ENCODE peak calls at places on chromosome 6, in eight cellular contexts. K is CD4-positive, alpha-beta memory T cell; R is psoas muscle; S is tibial nerve; B is IMR-90; L is left lung; O is GM23248; N is CD8-positive, alpha-beta memory T cell. V is an unnamed sample.

GRCh38 chr6:39889229-39889628 is 45.0 kb downstream of the MOCS1 start:
- DNase-seq in K (no peak), R (no peak), S (no peak), B (no peak), L (no peak), O (no peak), N (no peak), V (no peak)

GRCh38 chr6:151763303-151763702 is 44.2 kb upstream of the ESR1 start:
- DNase-seq in K (no peak), R (no peak), S (peak; percentile 26), B (peak; percentile 21), L (no peak), O (peak; percentile 77), N (no peak), V (no peak)

GRCh38 chr6:94511502-94512088 is 1065.7 kb upstream of the MANEA start:
- DNase-seq in K (no peak), R (no peak), S (no peak), B (no peak), L (peak; percentile 28), O (no peak), N (no peak), V (no peak)

GRCh38 chr6:28606424-28607391 is 81.0 kb downstream of the GPX5 start:
- DNase-seq in K (peak; percentile 12), R (no peak), S (no peak), B (peak; percentile 72), L (no peak), O (peak; percentile 75), N (no peak), V (peak; percentile 74)

GRCh38 chr6:43496370-43497128 is 13.6 kb downstream of the LRRC73 start:
- DNase-seq in K (no peak), R (no peak), S (no peak), B (peak; percentile 62), L (no peak), O (peak; percentile 86), N (no peak), V (no peak)

GRCh38 chr6:52994031-52994788 is 874 bp downstream of the GSTA4 start:
- DNase-seq in K (no peak), R (no peak), S (peak; percentile 29), B (peak; percentile 51), L (no peak), O (peak; percentile 60), N (no peak), V (peak; percentile 16)

GRCh38 chr6:17869753-17870050 is 117.7 kb downstream of the KIF13A start:
- DNase-seq in K (no peak), R (no peak), S (no peak), B (no peak), L (no peak), O (no peak), N (no peak), V (no peak)

GRCh38 chr6:125906158-125906998 is 50.2 kb upstream of the HINT3 start:
- DNase-seq in K (peak; percentile 26), R (no peak), S (peak; percentile 26), B (peak; percentile 27), L (no peak), O (peak; percentile 41), N (peak; percentile 11), V (peak; percentile 21)

GRCh38 chr6:25369450-25370086 is 90.4 kb downstream of the CARMIL1 start:
- DNase-seq in K (no peak), R (no peak), S (no peak), B (no peak), L (no peak), O (peak; percentile 19), N (no peak), V (no peak)

GRCh38 chr6:35427851-35428321 is 24.3 kb upstream of the FANCE start:
- DNase-seq in K (no peak), R (no peak), S (no peak), B (peak; percentile 92), L (no peak), O (peak; percentile 88), N (no peak), V (peak; percentile 79)

GRCh38 chr6:78947529-78947928 is 80.2 kb downstream of the IRAK1BP1 start:
- DNase-seq in K (no peak), R (no peak), S (no peak), B (peak; percentile 62), L (no peak), O (peak; percentile 8), N (no peak), V (no peak)

GRCh38 chr6:118980063-118980462 is 45.1 kb upstream of the MCM9 start:
- DNase-seq in K (no peak), R (peak; percentile 54), S (peak; percentile 67), B (peak; percentile 31), L (no peak), O (peak; percentile 29), N (no peak), V (no peak)

GRCh38 chr6:53171605-53172467 is 23.2 kb upstream of the GCM1 start:
- DNase-seq in K (peak; percentile 83), R (peak; percentile 86), S (peak; percentile 96), B (peak; percentile 73), L (peak; percentile 98), O (peak; percentile 83), N (peak; percentile 81), V (peak; percentile 58)

GRCh38 chr6:136411028-136411329 is 121.3 kb upstream of the BCLAF1 start:
- DNase-seq in K (no peak), R (no peak), S (no peak), B (no peak), L (no peak), O (no peak), N (no peak), V (no peak)

GRCh38 chr6:96704713-96705112 is 132.6 kb downstream of the GPR63 start:
- DNase-seq in K (no peak), R (no peak), S (no peak), B (no peak), L (no peak), O (no peak), N (no peak), V (no peak)

GRCh38 chr6:160418370-160418769 is 70.2 kb downstream of the SLC22A3 start:
- DNase-seq in K (no peak), R (no peak), S (no peak), B (no peak), L (no peak), O (no peak), N (no peak), V (no peak)

DNA sequence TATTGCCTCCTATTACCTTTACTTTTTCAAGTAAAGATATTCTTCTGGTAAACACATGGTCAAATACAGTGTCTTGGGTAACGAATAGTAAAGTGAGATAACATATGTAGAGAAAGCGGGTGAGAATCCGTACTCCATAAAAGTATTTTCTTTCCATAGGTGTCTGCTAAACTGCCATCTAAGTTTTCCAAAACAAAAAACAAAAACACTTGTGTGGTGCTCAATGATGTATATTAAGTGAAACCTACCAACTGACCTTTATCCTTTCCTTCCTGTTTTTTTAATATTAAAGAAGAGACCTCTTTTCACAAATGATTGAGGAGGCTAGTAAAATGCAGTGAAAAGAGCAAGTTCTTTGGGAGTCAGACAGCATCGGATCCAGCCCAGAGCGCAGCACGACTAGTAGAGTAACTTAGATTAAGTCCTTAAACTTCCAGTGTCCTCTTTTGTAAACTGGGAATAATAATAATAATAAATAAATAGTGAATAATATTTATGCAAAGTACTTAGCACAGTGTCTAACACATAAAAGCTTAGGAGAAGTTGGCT is 437 bp upstream of the CDKAL1 start:
- DNase-seq in K (no peak), R (no peak), S (no peak), B (no peak), L (no peak), O (no peak), N (no peak), V (no peak)
- H3K4me3 ChIP-seq in K (no peak overlapping the region), R (peak overlapping the region; percentile 93), S (peak overlapping the region; percentile 77), B (peak overlapping the region; percentile 73), L (peak overlapping the region; percentile 66), O (peak overlapping the region; percentile 95), N (peak overlapping the region; percentile 77), V (peak overlapping the region; percentile 94)

GRCh38 chr6:106639812-106640211 is 10.4 kb downstream of the QRSL1 start:
- DNase-seq in K (no peak), R (no peak), S (no peak), B (no peak), L (no peak), O (no peak), N (no peak), V (no peak)
- H3K36me3 ChIP-seq in K (peaks cover 18% of the 10 kb centered on the region), R (peaks cover 48% of the 10 kb centered on the region), S (peaks cover 36% of the 10 kb centered on the region), B (peaks cover 5% of the 10 kb centered on the region), L (no peaks in the 10 kb centered on the region), O (peaks cover 5% of the 10 kb centered on the region), N (peaks cover 9% of the 10 kb centered on the region), V (peaks cover 25% of the 10 kb centered on the region)

DNA sequence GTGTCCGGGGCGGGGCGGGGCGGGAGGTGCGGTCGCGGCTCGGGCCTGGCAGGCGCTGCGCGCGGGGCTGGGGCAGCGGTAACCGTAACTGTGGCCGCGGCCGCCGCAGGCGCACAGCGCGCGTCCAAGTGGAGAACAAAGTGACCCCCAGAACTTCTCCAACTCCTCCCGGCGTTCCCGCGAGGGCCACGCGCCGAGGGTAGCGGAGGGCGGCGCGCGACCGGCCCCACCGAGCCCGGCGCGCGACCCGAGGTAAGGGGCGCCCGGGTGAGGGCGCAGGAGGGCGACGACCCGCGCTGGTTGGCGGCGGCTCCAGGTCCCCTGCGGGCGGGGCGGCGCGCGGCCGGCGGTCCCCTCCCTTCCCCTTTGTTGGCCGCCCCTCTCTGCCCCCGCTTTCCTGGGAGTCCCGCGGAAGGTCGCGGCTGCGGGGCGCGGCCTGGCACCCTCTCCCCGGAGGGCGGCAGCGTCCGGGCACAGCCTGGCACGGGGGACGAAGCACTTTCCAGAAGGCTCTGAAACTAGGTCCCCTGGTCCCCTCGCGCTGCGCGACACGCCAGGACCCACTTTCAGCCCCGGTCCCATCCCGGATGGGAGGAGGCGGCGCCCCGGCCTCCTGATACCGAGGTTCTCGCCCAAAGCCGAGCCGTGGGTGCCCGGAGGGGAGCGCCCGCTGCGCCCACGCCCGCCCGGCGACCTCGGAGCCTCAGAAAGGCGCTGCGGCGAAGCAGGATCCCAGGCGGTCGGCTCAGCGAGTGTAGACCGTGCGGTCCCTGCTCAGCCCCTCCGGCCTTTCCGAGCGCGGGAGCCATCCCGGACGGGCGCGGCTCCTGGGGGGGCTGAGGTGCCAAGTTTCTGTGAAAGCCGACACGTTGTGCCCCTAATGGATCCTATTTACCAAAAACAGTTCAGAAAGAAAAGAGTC is at the start of gene TIAM2:
- DNase-seq in K (no peak), R (peak; percentile 32), S (no peak), B (no peak), L (peak; percentile 80), O (peak; percentile 55), N (no peak), V (peak; percentile 53)
- H3K4me3 ChIP-seq in K (no peak within 1 kb of the TSS), R (peak within 1 kb of the TSS; percentile 80), S (peak within 1 kb of the TSS; percentile 60), B (peak within 1 kb of the TSS; percentile 91), L (peak within 1 kb of the TSS; percentile 33), O (peak within 1 kb of the TSS; percentile 80), N (no peak within 1 kb of the TSS), V (peak within 1 kb of the TSS; percentile 65)

GRCh38 chr6:166498661-166499349 is 87.7 kb downstream of the RAMACL start:
- DNase-seq in K (no peak), R (no peak), S (no peak), B (no peak), L (no peak), O (no peak), N (no peak), V (no peak)

GRCh38 chr6:166495487-166496314 is 90.8 kb downstream of the RAMACL start:
- DNase-seq in K (no peak), R (no peak), S (no peak), B (no peak), L (no peak), O (no peak), N (no peak), V (no peak)

GRCh38 chr6:166496460-166496859 is 90.0 kb downstream of the RAMACL start:
- DNase-seq in K (no peak), R (no peak), S (no peak), B (no peak), L (no peak), O (no peak), N (no peak), V (no peak)

GRCh38 chr6:166498228-166498627 is 88.2 kb downstream of the RAMACL start:
- DNase-seq in K (no peak), R (no peak), S (no peak), B (no peak), L (no peak), O (no peak), N (no peak), V (no peak)

GRCh38 chr6:166497087-166497899 is 89.2 kb downstream of the RAMACL start:
- DNase-seq in K (no peak), R (no peak), S (no peak), B (peak; percentile 14), L (no peak), O (no peak), N (no peak), V (no peak)
- H3K36me3 ChIP-seq in K (no peaks in the 10 kb centered on the region), R (peaks cover 73% of the 10 kb centered on the region), S (peaks cover 91% of the 10 kb centered on the region), B (peaks cover 81% of the 10 kb centered on the region), L (no peaks in the 10 kb centered on the region), O (no peaks in the 10 kb centered on the region), N (no peaks in the 10 kb centered on the region), V (no peaks in the 10 kb centered on the region)